ENCODE peak calls at places on chromosomes 5 and 9, in five cellular contexts. N is endodermal cell; B is aorta; Z is Jurkat, Clone E6-1; K is AG04450. C is an unnamed sample.

GRCh38 chr5:126483156-126483555 is 59.9 kb downstream of the GRAMD2B start:
- DNase-seq in N (no peak), Z (no peak), B (no peak), K (no peak), C (no peak)

GRCh38 chr9:19149230-19149629 is 21.9 kb upstream of the PLIN2 start:
- DNase-seq in N (no peak), K (no peak), Z (no peak), B (no peak), C (no peak)

GRCh38 chr5:133421394-133421793 is 190.9 kb downstream of the FSTL4 start:
- DNase-seq in N (peak; percentile 90), Z (peak; percentile 45), B (no peak), K (no peak), C (no peak)

GRCh38 chr9:94772654-94773303 is 46.3 kb downstream of the AOPEP start:
- DNase-seq in B (peak; percentile 56), N (no peak), Z (no peak), K (peak; percentile 72), C (no peak)

GRCh38 chr5:93053825-93054224 is 527.2 kb downstream of the NR2F1-AS1 start:
- DNase-seq in K (peak; percentile 55), Z (no peak), B (no peak), N (no peak), C (no peak)

GRCh38 chr5:135053989-135054388 is 20.0 kb upstream of the PITX1 start:
- DNase-seq in K (no peak), N (no peak), B (no peak), Z (no peak), C (no peak)

GRCh38 chr5:39256472-39256871 is 37.1 kb upstream of the FYB1 start:
- DNase-seq in Z (no peak), B (no peak), K (peak; percentile 55), N (no peak), C (no peak)

GRCh38 chr9:124652203-124652992 is 118.7 kb downstream of the NR6A1 start:
- DNase-seq in K (peak; percentile 44), B (no peak), Z (no peak), N (no peak), C (no peak)

GRCh38 chr5:147484708-147485020 is 25.2 kb downstream of the DPYSL3 start:
- DNase-seq in N (no peak), K (no peak), Z (no peak), B (no peak), C (no peak)

GRCh38 chr5:105506692-105507277 is 1944.2 kb upstream of the NUDT12 start:
- DNase-seq in Z (peak; percentile 16), K (no peak), N (peak; percentile 79), B (no peak), C (no peak)

GRCh38 chr5:139376364-139376763 is 6.7 kb downstream of the SLC23A1 start:
- DNase-seq in K (no peak), N (no peak), B (no peak), Z (no peak), C (no peak)

GRCh38 chr5:139378101-139378825 is 4.8 kb downstream of the SLC23A1 start:
- DNase-seq in B (no peak), N (peak; percentile 64), Z (no peak), K (no peak), C (no peak)

GRCh38 chr5:139379626-139380449 is 3.3 kb downstream of the SLC23A1 start:
- DNase-seq in B (no peak), K (no peak), N (peak; percentile 39), Z (no peak), C (no peak)

GRCh38 chr5:139377226-139377625 is 5.9 kb downstream of the SLC23A1 start:
- DNase-seq in N (peak; percentile 44), Z (no peak), B (no peak), K (no peak), C (no peak)

DNA sequence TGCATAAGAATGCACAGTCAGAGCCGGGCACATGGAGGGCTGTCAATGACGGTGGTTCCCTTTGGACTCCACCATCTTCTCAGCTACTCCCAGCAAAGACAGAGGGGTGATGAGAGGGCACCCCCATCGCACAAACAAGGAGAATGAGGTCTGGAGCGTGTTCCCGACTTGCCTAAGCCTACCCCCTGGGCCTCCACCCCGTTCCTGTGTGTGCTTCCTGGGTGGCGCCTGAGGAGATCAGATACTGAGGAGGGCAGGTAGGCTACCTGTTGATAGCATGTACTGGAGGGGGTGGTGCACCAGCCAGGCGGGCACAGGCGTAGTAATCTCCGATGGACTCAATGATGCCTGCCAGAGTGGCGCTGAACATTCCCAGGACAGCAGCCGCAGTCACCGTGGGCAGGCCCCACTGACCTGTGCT is 4.1 kb downstream of the SLC23A1 start:
- DNase-seq in K (no peak), B (no peak), Z (no peak), N (peak; percentile 43), C (no peak)
- H3K4me3 ChIP-seq in K (no peak overlapping the region), B (no peak overlapping the region), Z (no peak overlapping the region), N (no peak overlapping the region), C (no peak overlapping the region)

DNA sequence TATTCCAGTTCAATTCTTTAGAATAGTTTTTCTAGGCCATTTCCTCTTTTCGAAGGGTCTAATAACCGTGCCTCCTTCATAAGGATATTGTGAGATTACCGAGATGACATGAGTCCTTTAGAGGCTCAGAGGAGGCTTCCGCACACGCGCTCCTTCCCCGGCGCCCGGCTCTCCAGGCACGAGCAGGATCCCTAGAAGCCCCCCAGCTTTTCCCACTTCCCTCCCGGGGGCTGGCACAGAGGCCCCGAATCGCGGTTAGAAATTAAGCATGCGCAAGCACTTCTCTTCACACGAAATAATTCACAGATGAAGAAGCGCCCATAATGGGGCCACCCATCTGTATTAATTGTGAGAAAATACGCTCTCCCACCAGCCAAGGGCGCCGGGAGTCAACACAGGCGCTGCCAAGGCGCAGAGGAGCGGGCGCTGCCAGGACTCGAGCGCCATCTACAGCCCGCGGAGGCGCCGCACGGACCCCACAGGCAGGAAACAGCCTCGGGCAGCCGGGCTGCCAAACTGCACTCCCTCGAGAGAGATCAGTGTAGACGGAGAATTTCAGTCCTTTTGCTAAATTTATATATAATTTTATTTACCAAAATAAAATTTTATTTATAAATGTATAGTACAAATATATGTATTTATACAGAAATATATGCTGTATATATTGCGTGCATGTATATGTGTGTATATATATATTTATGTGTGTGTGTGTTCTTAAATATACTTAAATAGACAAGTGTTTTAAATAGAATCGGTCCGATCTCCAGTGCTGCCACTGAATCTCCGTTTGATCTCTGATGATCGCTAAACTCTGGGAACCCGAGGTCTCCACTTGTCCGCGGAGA is 258.1 kb upstream of the NFIL3 start:
- DNase-seq in Z (peak; percentile 41), K (peak; percentile 6), B (peak; percentile 82), N (peak; percentile 95), C (peak; percentile 95)
- H3K4me3 ChIP-seq in Z (no peak overlapping the region), K (no peak overlapping the region), B (no peak overlapping the region), N (no peak overlapping the region), C (no peak overlapping the region)

DNA sequence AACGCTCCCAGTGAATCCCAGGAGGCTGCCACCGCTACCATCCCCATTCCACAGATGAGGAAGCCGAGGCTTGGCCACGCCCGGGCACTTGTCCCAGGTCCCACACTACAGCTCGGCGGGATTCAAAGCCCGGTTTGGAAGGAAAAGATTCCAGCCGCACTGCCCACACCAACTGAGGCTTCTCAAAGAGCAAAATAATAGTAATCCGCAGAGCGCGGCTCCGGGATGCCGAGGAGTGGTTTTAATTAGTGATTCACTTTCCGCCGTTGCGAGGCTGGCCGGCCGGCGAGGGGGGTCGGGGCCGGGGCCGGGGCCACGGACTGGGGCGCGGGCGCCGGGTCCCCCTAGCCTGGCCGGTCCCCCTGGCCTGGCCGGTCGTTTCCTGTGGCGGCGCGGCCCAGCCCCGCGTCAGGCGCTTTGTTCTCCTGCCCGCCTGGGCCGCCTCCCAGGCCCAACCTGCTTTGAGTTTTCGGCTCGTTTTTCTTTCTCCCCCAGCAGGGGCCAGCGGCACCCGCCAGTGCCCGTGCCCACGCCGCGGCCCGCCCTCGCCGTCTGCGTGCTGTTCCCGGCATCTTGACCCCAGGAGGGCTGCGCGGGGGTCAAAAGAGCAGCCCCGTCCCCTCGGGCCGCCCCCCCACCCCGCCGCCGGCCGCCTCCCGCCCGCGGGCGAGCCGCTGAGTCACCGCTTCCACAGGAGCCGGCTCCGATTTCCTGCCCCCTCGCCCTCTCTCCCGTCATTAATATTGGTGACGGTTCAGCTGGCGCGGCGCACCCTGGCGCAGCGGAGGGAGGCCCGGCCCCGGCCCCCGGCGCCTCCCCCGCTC is 31.2 kb downstream of the FGF18 start:
- DNase-seq in B (peak; percentile 87), Z (no peak), N (peak; percentile 87), K (peak; percentile 27), C (peak; percentile 63)
- H3K4me3 ChIP-seq in B (peak overlapping the region; percentile 28), Z (no peak overlapping the region), N (no peak overlapping the region), K (peak overlapping the region; percentile 45), C (peak overlapping the region; percentile 19)

GRCh38 chr9:133574791-133575672 is 34.2 kb downstream of the FAM163B start:
- DNase-seq in K (no peak), N (no peak), Z (no peak), B (no peak), C (peak; percentile 73)

GRCh38 chr9:133577463-133578112 is 31.6 kb downstream of the FAM163B start:
- DNase-seq in N (no peak), Z (no peak), K (no peak), B (no peak), C (peak; percentile 49)

GRCh38 chr9:133575673-133576590 is 33.3 kb downstream of the FAM163B start:
- DNase-seq in K (no peak), Z (no peak), B (no peak), N (no peak), C (peak; percentile 65)

GRCh38 chr9:133578524-133579230 is 30.5 kb downstream of the FAM163B start:
- DNase-seq in K (no peak), N (no peak), B (no peak), Z (no peak), C (peak; percentile 80)

GRCh38 chr9:133576591-133577462 is 32.4 kb downstream of the FAM163B start:
- DNase-seq in N (no peak), Z (no peak), K (no peak), B (no peak), C (peak; percentile 67)
- H3K4me3 ChIP-seq in N (no peak overlapping the region), Z (no peak overlapping the region), K (no peak overlapping the region), B (no peak overlapping the region), C (no peak overlapping the region)

DNA sequence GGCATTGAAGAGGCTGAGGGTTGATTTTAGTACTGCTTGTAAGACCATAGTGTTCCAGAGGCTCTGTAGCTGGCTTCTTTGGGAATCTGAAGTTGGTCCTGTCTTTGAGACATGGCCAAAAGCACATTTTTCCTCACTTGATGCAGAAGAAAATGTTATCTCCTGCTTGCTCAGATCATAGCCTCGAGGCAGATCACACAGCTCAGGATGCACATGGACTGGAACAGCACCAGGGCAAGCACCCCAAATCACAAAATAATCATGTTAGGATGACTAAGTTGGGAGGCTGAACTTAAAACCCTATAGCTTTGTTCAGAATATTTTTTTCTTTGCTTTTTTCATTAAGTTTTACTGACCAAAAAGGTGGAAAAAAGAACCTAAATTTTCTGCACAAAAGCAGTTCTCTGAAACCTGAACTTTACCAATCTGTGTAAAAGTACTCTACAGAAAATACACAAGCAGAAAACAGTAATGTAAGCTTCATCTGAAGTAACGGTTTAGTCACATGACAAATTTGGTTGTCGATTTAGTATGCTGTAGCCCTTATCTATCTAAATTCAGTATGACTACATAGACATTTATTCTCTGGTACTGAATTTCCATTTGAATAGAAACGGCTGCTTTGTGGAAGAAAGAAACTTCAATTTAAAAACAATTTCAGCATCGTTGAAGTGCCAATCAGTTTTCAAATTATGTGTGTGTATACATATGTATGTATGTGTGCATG is 3.4 kb downstream of the KLHL9 start:
- DNase-seq in Z (no peak), N (no peak), K (no peak), B (no peak), C (no peak)
- H3K4me3 ChIP-seq in Z (no peak overlapping the region), N (peak overlapping the region; percentile 89), K (no peak overlapping the region), B (no peak overlapping the region), C (no peak overlapping the region)

GRCh38 chr9:121294866-121295661 is 27.1 kb downstream of the GSN start:
- DNase-seq in Z (no peak), N (no peak), B (peak; percentile 77), K (no peak), C (peak; percentile 59)
- H3K4me3 ChIP-seq in Z (no peak overlapping the region), N (no peak overlapping the region), B (no peak overlapping the region), K (no peak overlapping the region), C (no peak overlapping the region)

GRCh38 chr5:125199968-125200841 is 453.8 kb upstream of the ZNF608 start:
- DNase-seq in N (peak; percentile 64), B (no peak), Z (no peak), K (no peak), C (no peak)
- H3K4me3 ChIP-seq in N (peak overlapping the region; percentile 13), B (peak overlapping the region; percentile 10), Z (no peak overlapping the region), K (peak overlapping the region; percentile 38), C (no peak overlapping the region)

C was measured in left lung.